ENCODE peak calls at places on chromosome 6, in six cellular contexts. One of them, this sample, is unnamed.

GRCh38 chr6:38997128-38997761 is 51.3 kb upstream of the GLP1R start:
- DNase-seq in astrocyte: no peak
- DNase-seq in PC-3: peak; percentile 36
- DNase-seq in heart right ventricle: peak; percentile 13
- DNase-seq in pancreas: peak; percentile 32
- DNase-seq in CD4-positive, CD25-positive, alpha-beta regulatory T cell: no peak
- DNase-seq in this sample: no peak

GRCh38 chr6:43763133-43763797 is 6.7 kb upstream of the VEGFA start:
- DNase-seq in heart right ventricle: no peak
- DNase-seq in CD4-positive, CD25-positive, alpha-beta regulatory T cell: no peak
- DNase-seq in PC-3: no peak
- DNase-seq in astrocyte: peak; percentile 61
- DNase-seq in pancreas: no peak
- DNase-seq in this sample: no peak

GRCh38 chr6:10404799-10405524 is 9.9 kb downstream of the TFAP2A start:
- DNase-seq in astrocyte: no peak
- DNase-seq in CD4-positive, CD25-positive, alpha-beta regulatory T cell: no peak
- DNase-seq in PC-3: peak; percentile 12
- DNase-seq in pancreas: no peak
- DNase-seq in heart right ventricle: no peak
- DNase-seq in this sample: no peak

GRCh38 chr6:449486-450419 is 58.2 kb downstream of the IRF4 start:
- DNase-seq in pancreas: no peak
- DNase-seq in heart right ventricle: no peak
- DNase-seq in astrocyte: no peak
- DNase-seq in CD4-positive, CD25-positive, alpha-beta regulatory T cell: no peak
- DNase-seq in PC-3: no peak
- DNase-seq in this sample: no peak

GRCh38 chr6:38151580-38152500 is 332.3 kb downstream of the ZFAND3 start:
- DNase-seq in heart right ventricle: no peak
- DNase-seq in pancreas: no peak
- DNase-seq in astrocyte: no peak
- DNase-seq in PC-3: no peak
- DNase-seq in CD4-positive, CD25-positive, alpha-beta regulatory T cell: no peak
- DNase-seq in this sample: no peak

GRCh38 chr6:130218136-130218535 is 4.6 kb downstream of the SAMD3 start:
- DNase-seq in heart right ventricle: no peak
- DNase-seq in CD4-positive, CD25-positive, alpha-beta regulatory T cell: no peak
- DNase-seq in PC-3: no peak
- DNase-seq in pancreas: no peak
- DNase-seq in astrocyte: no peak
- DNase-seq in this sample: no peak

GRCh38 chr6:45422541-45423110 is 44.9 kb upstream of the SUPT3H start:
- DNase-seq in pancreas: peak; percentile 19
- DNase-seq in astrocyte: peak; percentile 55
- DNase-seq in heart right ventricle: peak; percentile 35
- DNase-seq in PC-3: peak; percentile 44
- DNase-seq in CD4-positive, CD25-positive, alpha-beta regulatory T cell: peak; percentile 44
- DNase-seq in this sample: no peak

GRCh38 chr6:34514593-34515472 is 41.3 kb downstream of the SPDEF start:
- DNase-seq in astrocyte: peak; percentile 50
- DNase-seq in CD4-positive, CD25-positive, alpha-beta regulatory T cell: no peak
- DNase-seq in PC-3: no peak
- DNase-seq in pancreas: no peak
- DNase-seq in heart right ventricle: no peak
- DNase-seq in this sample: no peak

GRCh38 chr6:31771992-31772358 is 5.2 kb downstream of the VWA7 start:
- DNase-seq in heart right ventricle: no peak
- DNase-seq in astrocyte: peak; percentile 49
- DNase-seq in PC-3: no peak
- DNase-seq in CD4-positive, CD25-positive, alpha-beta regulatory T cell: no peak
- DNase-seq in pancreas: no peak
- DNase-seq in this sample: no peak

GRCh38 chr6:33313105-33313708 is 671 bp downstream of the TAPBP start:
- DNase-seq in pancreas: peak; percentile 46
- DNase-seq in astrocyte: no peak
- DNase-seq in CD4-positive, CD25-positive, alpha-beta regulatory T cell: no peak
- DNase-seq in heart right ventricle: peak; percentile 47
- DNase-seq in PC-3: no peak
- DNase-seq in this sample: peak; percentile 47

GRCh38 chr6:144989319-144990099 is 704.4 kb downstream of the UTRN start:
- DNase-seq in CD4-positive, CD25-positive, alpha-beta regulatory T cell: no peak
- DNase-seq in PC-3: peak; percentile 41
- DNase-seq in pancreas: no peak
- DNase-seq in heart right ventricle: no peak
- DNase-seq in astrocyte: no peak
- DNase-seq in this sample: no peak

GRCh38 chr6:39892490-39893129 is 41.7 kb downstream of the MOCS1 start:
- DNase-seq in heart right ventricle: peak; percentile 72
- DNase-seq in pancreas: peak; percentile 75
- DNase-seq in CD4-positive, CD25-positive, alpha-beta regulatory T cell: no peak
- DNase-seq in PC-3: peak; percentile 44
- DNase-seq in astrocyte: peak; percentile 26
- DNase-seq in this sample: peak; percentile 45

GRCh38 chr6:25192562-25192961 is 86.6 kb upstream of the CARMIL1 start:
- DNase-seq in astrocyte: no peak
- DNase-seq in pancreas: no peak
- DNase-seq in CD4-positive, CD25-positive, alpha-beta regulatory T cell: no peak
- DNase-seq in heart right ventricle: no peak
- DNase-seq in PC-3: no peak
- DNase-seq in this sample: no peak

GRCh38 chr6:41747256-41748101 is at the start of gene PGC:
- DNase-seq in heart right ventricle: no peak
- DNase-seq in CD4-positive, CD25-positive, alpha-beta regulatory T cell: no peak
- DNase-seq in pancreas: no peak
- DNase-seq in astrocyte: no peak
- DNase-seq in PC-3: peak; percentile 57
- DNase-seq in this sample: no peak

GRCh38 chr6:3273707-3274521 is 15.2 kb downstream of the PSMG4 start:
- DNase-seq in heart right ventricle: no peak
- DNase-seq in astrocyte: no peak
- DNase-seq in pancreas: no peak
- DNase-seq in CD4-positive, CD25-positive, alpha-beta regulatory T cell: no peak
- DNase-seq in PC-3: no peak
- DNase-seq in this sample: no peak

GRCh38 chr6:84897874-84898635 is 133.7 kb upstream of the TBX18 start:
- DNase-seq in pancreas: no peak
- DNase-seq in CD4-positive, CD25-positive, alpha-beta regulatory T cell: no peak
- DNase-seq in heart right ventricle: no peak
- DNase-seq in astrocyte: peak; percentile 10
- DNase-seq in PC-3: peak; percentile 67
- DNase-seq in this sample: no peak

GRCh38 chr6:40960784-40961430 is 78.1 kb downstream of the UNC5CL start:
- DNase-seq in CD4-positive, CD25-positive, alpha-beta regulatory T cell: no peak
- DNase-seq in astrocyte: no peak
- DNase-seq in heart right ventricle: no peak
- DNase-seq in PC-3: peak; percentile 87
- DNase-seq in pancreas: no peak
- DNase-seq in this sample: no peak

GRCh38 chr6:138726066-138727060 is 47.2 kb upstream of the CCDC28A start:
- DNase-seq in pancreas: no peak
- DNase-seq in PC-3: no peak
- DNase-seq in astrocyte: no peak
- DNase-seq in CD4-positive, CD25-positive, alpha-beta regulatory T cell: no peak
- DNase-seq in heart right ventricle: no peak
- DNase-seq in this sample: no peak

DNA sequence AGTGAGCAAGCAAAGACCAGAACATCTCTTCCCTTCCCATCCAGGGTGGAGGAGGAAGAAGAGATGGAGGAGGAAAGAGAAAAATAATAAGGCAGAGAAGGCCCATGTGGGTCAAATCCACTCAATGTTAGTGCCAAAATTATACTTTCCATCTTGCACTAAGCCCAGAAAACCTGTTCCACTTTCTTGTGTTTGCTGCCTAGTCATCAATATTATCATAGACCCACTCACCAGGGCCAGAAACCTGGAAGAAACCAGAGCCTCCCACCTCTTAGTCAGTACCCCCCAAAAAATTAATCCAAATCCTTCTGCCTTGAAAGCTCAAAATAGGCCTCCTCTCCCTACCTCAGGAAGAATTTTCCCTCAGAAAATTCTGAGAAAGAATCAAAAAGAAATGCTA is 171.1 kb downstream of the SOD2 start:
- DNase-seq in astrocyte: no peak
- DNase-seq in heart right ventricle: no peak
- DNase-seq in pancreas: no peak
- DNase-seq in PC-3: no peak
- DNase-seq in CD4-positive, CD25-positive, alpha-beta regulatory T cell: no peak
- DNase-seq in this sample: no peak
- H3K9me3 ChIP-seq in astrocyte: no peaks in the 10 kb centered on the region
- H3K9me3 ChIP-seq in heart right ventricle: no peaks in the 10 kb centered on the region
- H3K9me3 ChIP-seq in pancreas: no peaks in the 10 kb centered on the region
- H3K9me3 ChIP-seq in PC-3: no peaks in the 10 kb centered on the region
- H3K9me3 ChIP-seq in CD4-positive, CD25-positive, alpha-beta regulatory T cell: no peaks in the 10 kb centered on the region
- H3K9me3 ChIP-seq in this sample: no peaks in the 10 kb centered on the region

GRCh38 chr6:147418523-147418922 is 90.0 kb upstream of the SAMD5 start:
- DNase-seq in pancreas: no peak
- DNase-seq in PC-3: no peak
- DNase-seq in astrocyte: no peak
- DNase-seq in CD4-positive, CD25-positive, alpha-beta regulatory T cell: no peak
- DNase-seq in heart right ventricle: no peak
- DNase-seq in this sample: no peak
- H3K27ac ChIP-seq in pancreas: no peak overlapping the region
- H3K27ac ChIP-seq in PC-3: no peak overlapping the region
- H3K27ac ChIP-seq in astrocyte: no peak overlapping the region
- H3K27ac ChIP-seq in CD4-positive, CD25-positive, alpha-beta regulatory T cell: no peak overlapping the region
- H3K27ac ChIP-seq in heart right ventricle: no peak overlapping the region
- H3K27ac ChIP-seq in this sample: no peak overlapping the region

GRCh38 chr6:136791296-136792065 is 796 bp downstream of the MAP3K5 start:
- DNase-seq in CD4-positive, CD25-positive, alpha-beta regulatory T cell: peak; percentile 29
- DNase-seq in PC-3: peak; percentile 50
- DNase-seq in pancreas: peak; percentile 73
- DNase-seq in astrocyte: peak; percentile 46
- DNase-seq in heart right ventricle: peak; percentile 57
- DNase-seq in this sample: peak; percentile 83

GRCh38 chr6:136792066-136792944 is at the start of gene MAP3K5:
- DNase-seq in pancreas: peak; percentile 93
- DNase-seq in CD4-positive, CD25-positive, alpha-beta regulatory T cell: peak; percentile 87
- DNase-seq in PC-3: peak; percentile 81
- DNase-seq in heart right ventricle: peak; percentile 86
- DNase-seq in astrocyte: peak; percentile 59
- DNase-seq in this sample: peak; percentile 95

GRCh38 chr6:136788069-136788902 is 4.0 kb downstream of the MAP3K5 start:
- DNase-seq in pancreas: no peak
- DNase-seq in astrocyte: peak; percentile 94
- DNase-seq in heart right ventricle: no peak
- DNase-seq in CD4-positive, CD25-positive, alpha-beta regulatory T cell: no peak
- DNase-seq in PC-3: peak; percentile 58
- DNase-seq in this sample: peak; percentile 81

GRCh38 chr6:136792945-136793289 is 640 bp upstream of the MAP3K5 start:
- DNase-seq in pancreas: peak; percentile 93
- DNase-seq in heart right ventricle: peak; percentile 94
- DNase-seq in CD4-positive, CD25-positive, alpha-beta regulatory T cell: peak; percentile 82
- DNase-seq in PC-3: peak; percentile 81
- DNase-seq in astrocyte: peak; percentile 73
- DNase-seq in this sample: peak; percentile 93

DNA sequence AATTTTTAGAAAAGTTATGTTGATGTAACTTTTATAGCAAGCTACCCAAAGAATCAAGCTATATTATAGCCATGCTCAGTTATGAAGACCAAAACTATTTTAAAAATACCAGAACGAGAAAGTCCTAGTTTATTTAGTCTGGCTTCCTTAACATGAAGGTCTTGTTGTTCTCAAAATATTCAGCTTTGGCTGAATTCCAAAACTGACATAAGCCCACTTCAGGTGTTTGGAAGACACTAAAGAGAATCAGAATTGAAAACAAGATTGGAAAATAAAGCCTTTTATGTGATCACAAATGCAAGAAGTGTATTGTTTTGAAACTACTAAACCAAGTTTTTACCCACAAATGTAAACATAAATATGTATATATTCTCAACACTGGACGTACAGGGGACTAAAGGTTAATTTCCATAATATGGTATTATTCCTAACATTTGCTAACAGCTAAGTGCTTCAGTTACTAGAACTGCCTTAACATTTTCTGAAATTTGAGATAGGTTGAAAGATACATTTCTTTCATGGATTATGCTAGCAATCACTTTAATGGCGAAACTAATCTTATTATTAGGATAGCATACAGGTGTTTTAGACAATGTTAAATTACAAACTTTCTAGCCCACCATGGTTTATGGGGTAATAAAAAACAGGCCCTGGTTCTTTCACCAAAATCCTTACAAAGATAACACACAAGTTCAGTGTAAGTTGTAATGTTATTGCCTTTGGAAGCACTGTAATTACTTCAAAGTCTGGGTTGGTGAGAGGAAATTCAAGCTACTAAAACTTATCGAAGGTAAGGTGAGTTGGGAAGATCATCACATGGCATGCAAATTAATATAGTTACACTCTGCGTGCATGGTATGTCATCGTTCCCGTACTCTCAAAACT is 1.6 kb downstream of the MAP3K5 start:
- DNase-seq in heart right ventricle: no peak
- DNase-seq in astrocyte: no peak
- DNase-seq in CD4-positive, CD25-positive, alpha-beta regulatory T cell: no peak
- DNase-seq in pancreas: no peak
- DNase-seq in PC-3: no peak
- DNase-seq in this sample: no peak
- H3K4me3 ChIP-seq in heart right ventricle: peak overlapping the region; percentile 72
- H3K4me3 ChIP-seq in astrocyte: peak overlapping the region; percentile 83
- H3K4me3 ChIP-seq in CD4-positive, CD25-positive, alpha-beta regulatory T cell: peak overlapping the region; percentile 95
- H3K4me3 ChIP-seq in pancreas: peak overlapping the region; percentile 91
- H3K4me3 ChIP-seq in PC-3: peak overlapping the region; percentile 81
- H3K4me3 ChIP-seq in this sample: peak overlapping the region; percentile 89

DNA sequence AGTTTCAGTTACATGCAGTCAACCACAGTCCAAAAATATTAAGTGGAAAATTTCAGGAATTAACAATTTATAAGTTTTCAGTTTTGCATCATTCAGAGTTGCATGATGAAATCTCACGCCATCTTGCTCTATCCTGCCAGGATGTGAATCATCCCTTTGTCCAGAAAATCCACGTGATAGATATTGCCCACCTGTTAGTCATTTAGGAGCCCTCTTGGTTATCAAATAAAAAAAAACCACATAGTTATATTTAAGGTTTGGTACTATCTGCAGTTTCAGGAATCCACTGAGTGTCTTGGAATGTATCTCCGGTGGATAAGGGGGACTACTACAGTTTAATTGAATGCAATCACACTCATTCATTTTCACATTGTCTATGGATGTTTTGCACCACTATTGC is 1249.0 kb upstream of the CITED2 start:
- DNase-seq in pancreas: no peak
- DNase-seq in CD4-positive, CD25-positive, alpha-beta regulatory T cell: no peak
- DNase-seq in astrocyte: peak; percentile 76
- DNase-seq in heart right ventricle: no peak
- DNase-seq in PC-3: peak; percentile 62
- DNase-seq in this sample: no peak
- H3K9me3 ChIP-seq in pancreas: no peaks in the 10 kb centered on the region
- H3K9me3 ChIP-seq in CD4-positive, CD25-positive, alpha-beta regulatory T cell: peaks cover 2% of the 10 kb centered on the region
- H3K9me3 ChIP-seq in astrocyte: peaks cover 16% of the 10 kb centered on the region
- H3K9me3 ChIP-seq in heart right ventricle: peaks cover 20% of the 10 kb centered on the region
- H3K9me3 ChIP-seq in PC-3: peaks cover 9% of the 10 kb centered on the region
- H3K9me3 ChIP-seq in this sample: no peaks in the 10 kb centered on the region